ENCODE peak calls at places on chromosomes 7 and 10, in seven cellular contexts. One of them, this sample, is unnamed.
A peak's percentile ranks its signal among the peaks of the same experiment; 100 is the strongest.

GRCh38 chr10:103968441-103969391 is 1.8 kb downstream of the SLK start:
- DNase-seq in KBM-7: peak; percentile 35
- DNase-seq in body of pancreas: no peak
- DNase-seq in Caki2: no peak
- DNase-seq in pulmonary artery endothelial cell: no peak
- DNase-seq in CD4-positive, CD25-positive, alpha-beta regulatory T cell: no peak
- DNase-seq in HEK293T: no peak
- DNase-seq in this sample: no peak

GRCh38 chr7:121428857-121429489 is 32.9 kb upstream of the FAM3C start:
- DNase-seq in KBM-7: no peak
- DNase-seq in body of pancreas: no peak
- DNase-seq in Caki2: peak; percentile 87
- DNase-seq in pulmonary artery endothelial cell: no peak
- DNase-seq in CD4-positive, CD25-positive, alpha-beta regulatory T cell: no peak
- DNase-seq in HEK293T: no peak
- DNase-seq in this sample: peak; percentile 24

GRCh38 chr7:20306499-20306946 is 24.2 kb upstream of the ITGB8 start:
- DNase-seq in KBM-7: no peak
- DNase-seq in body of pancreas: no peak
- DNase-seq in Caki2: no peak
- DNase-seq in pulmonary artery endothelial cell: peak; percentile 70
- DNase-seq in CD4-positive, CD25-positive, alpha-beta regulatory T cell: no peak
- DNase-seq in HEK293T: no peak
- DNase-seq in this sample: no peak

GRCh38 chr7:91083855-91084644 is 180.2 kb upstream of the FZD1 start:
- DNase-seq in KBM-7: no peak
- DNase-seq in body of pancreas: peak; percentile 50
- DNase-seq in Caki2: no peak
- DNase-seq in pulmonary artery endothelial cell: no peak
- DNase-seq in CD4-positive, CD25-positive, alpha-beta regulatory T cell: no peak
- DNase-seq in HEK293T: no peak
- DNase-seq in this sample: no peak

GRCh38 chr10:105974803-105975456 is 1189.6 kb downstream of the SORCS1 start:
- DNase-seq in KBM-7: peak; percentile 4
- DNase-seq in body of pancreas: peak; percentile 20
- DNase-seq in Caki2: no peak
- DNase-seq in pulmonary artery endothelial cell: no peak
- DNase-seq in CD4-positive, CD25-positive, alpha-beta regulatory T cell: no peak
- DNase-seq in HEK293T: peak; percentile 39
- DNase-seq in this sample: no peak

GRCh38 chr7:91243591-91244368 is 20.5 kb upstream of the FZD1 start:
- DNase-seq in KBM-7: no peak
- DNase-seq in body of pancreas: no peak
- DNase-seq in Caki2: no peak
- DNase-seq in pulmonary artery endothelial cell: no peak
- DNase-seq in CD4-positive, CD25-positive, alpha-beta regulatory T cell: no peak
- DNase-seq in HEK293T: no peak
- DNase-seq in this sample: peak; percentile 66

GRCh38 chr7:80924090-80924489 is 5.2 kb upstream of the SEMA3C start:
- DNase-seq in KBM-7: no peak
- DNase-seq in body of pancreas: no peak
- DNase-seq in Caki2: no peak
- DNase-seq in pulmonary artery endothelial cell: no peak
- DNase-seq in CD4-positive, CD25-positive, alpha-beta regulatory T cell: no peak
- DNase-seq in HEK293T: no peak
- DNase-seq in this sample: no peak

GRCh38 chr7:73986158-73986631 is 41.8 kb upstream of the ELN start:
- DNase-seq in KBM-7: no peak
- DNase-seq in body of pancreas: no peak
- DNase-seq in Caki2: no peak
- DNase-seq in pulmonary artery endothelial cell: no peak
- DNase-seq in CD4-positive, CD25-positive, alpha-beta regulatory T cell: no peak
- DNase-seq in HEK293T: no peak
- DNase-seq in this sample: no peak

GRCh38 chr7:157682946-157683239 is 346.1 kb downstream of the DNAJB6 start:
- DNase-seq in KBM-7: no peak
- DNase-seq in body of pancreas: no peak
- DNase-seq in Caki2: no peak
- DNase-seq in pulmonary artery endothelial cell: no peak
- DNase-seq in CD4-positive, CD25-positive, alpha-beta regulatory T cell: no peak
- DNase-seq in HEK293T: no peak
- DNase-seq in this sample: no peak

GRCh38 chr7:138542183-138542582 is 82.1 kb downstream of the TRIM24 start:
- DNase-seq in KBM-7: no peak
- DNase-seq in body of pancreas: no peak
- DNase-seq in Caki2: no peak
- DNase-seq in pulmonary artery endothelial cell: no peak
- DNase-seq in CD4-positive, CD25-positive, alpha-beta regulatory T cell: peak; percentile 5
- DNase-seq in HEK293T: no peak
- DNase-seq in this sample: no peak

GRCh38 chr7:80942261-80943041 is 23.6 kb upstream of the SEMA3C start:
- DNase-seq in KBM-7: no peak
- DNase-seq in body of pancreas: peak; percentile 37
- DNase-seq in Caki2: peak; percentile 99
- DNase-seq in pulmonary artery endothelial cell: peak; percentile 81
- DNase-seq in CD4-positive, CD25-positive, alpha-beta regulatory T cell: no peak
- DNase-seq in HEK293T: peak; percentile 45
- DNase-seq in this sample: peak; percentile 96

GRCh38 chr7:8418627-8419245 is 14.7 kb upstream of the NXPH1 start:
- DNase-seq in KBM-7: peak; percentile 52
- DNase-seq in body of pancreas: peak; percentile 69
- DNase-seq in Caki2: peak; percentile 32
- DNase-seq in pulmonary artery endothelial cell: peak; percentile 8
- DNase-seq in CD4-positive, CD25-positive, alpha-beta regulatory T cell: peak; percentile 66
- DNase-seq in HEK293T: peak; percentile 25
- DNase-seq in this sample: peak; percentile 39

GRCh38 chr7:47362984-47363383 is 218.9 kb downstream of the TNS3 start:
- DNase-seq in KBM-7: no peak
- DNase-seq in body of pancreas: no peak
- DNase-seq in Caki2: no peak
- DNase-seq in pulmonary artery endothelial cell: no peak
- DNase-seq in CD4-positive, CD25-positive, alpha-beta regulatory T cell: no peak
- DNase-seq in HEK293T: no peak
- DNase-seq in this sample: no peak

GRCh38 chr7:55065511-55066229 is 46.9 kb downstream of the EGFR start:
- DNase-seq in KBM-7: no peak
- DNase-seq in body of pancreas: no peak
- DNase-seq in Caki2: peak; percentile 99
- DNase-seq in pulmonary artery endothelial cell: peak; percentile 68
- DNase-seq in CD4-positive, CD25-positive, alpha-beta regulatory T cell: no peak
- DNase-seq in HEK293T: no peak
- DNase-seq in this sample: peak; percentile 89

This sample was measured in HCEC 1CT.